ENCODE peak calls at places on chromosomes 12 and 14, in seven cellular contexts. I, V, N, C, O, L and X are unnamed samples.

GRCh38 chr12:39272934-39273770 is 169.8 kb downstream of the KIF21A start:
- DNase-seq in O (peak; percentile 17), N (peak; percentile 66), C (peak; percentile 40), V (no peak), I (peak; percentile 56), L (no peak), X (no peak)

GRCh38 chr12:52182898-52183543 is 8.8 kb downstream of the KRT80 start:
- DNase-seq in I (no peak), V (no peak), C (no peak), N (no peak), L (no peak), O (no peak), X (no peak)

GRCh38 chr12:72141381-72141780 is 130.8 kb upstream of the TRHDE start:
- DNase-seq in C (no peak), L (no peak), V (no peak), O (peak; percentile 25), N (no peak), I (peak; percentile 1), X (peak; percentile 44)

GRCh38 chr12:132279184-132279889 is 50.1 kb downstream of the GALNT9 start:
- DNase-seq in I (peak; percentile 52), L (no peak), O (no peak), V (no peak), N (no peak), C (no peak), X (no peak)

GRCh38 chr14:24605435-24606190 is 3.9 kb downstream of the GZMH start:
- DNase-seq in V (no peak), C (peak; percentile 9), I (peak; percentile 3), O (no peak), N (peak; percentile 53), L (no peak), X (peak; percentile 78)

GRCh38 chr14:95557291-95557690 is 22.4 kb downstream of the GLRX5 start:
- DNase-seq in V (no peak), I (no peak), C (no peak), N (no peak), L (no peak), O (no peak), X (no peak)

GRCh38 chr14:67413806-67414769 is 2.1 kb upstream of the PLEK2 start:
- DNase-seq in N (no peak), V (no peak), O (peak; percentile 77), I (peak; percentile 58), L (peak; percentile 74), C (no peak), X (no peak)

GRCh38 chr12:124646385-124647230 is 79.2 kb upstream of the NCOR2 start:
- DNase-seq in C (no peak), I (no peak), O (no peak), V (no peak), N (no peak), L (no peak), X (peak; percentile 67)

GRCh38 chr14:86430807-86431206 is 900.9 kb downstream of the FLRT2 start:
- DNase-seq in V (no peak), L (peak; percentile 7), N (no peak), I (no peak), C (no peak), O (peak; percentile 26), X (no peak)

GRCh38 chr12:12714276-12715001 is 2.7 kb upstream of the CDKN1B start:
- DNase-seq in I (no peak), L (no peak), C (no peak), N (peak; percentile 16), V (no peak), O (no peak), X (no peak)

GRCh38 chr12:58500399-58500798 is 419.9 kb downstream of the LRIG3 start:
- DNase-seq in V (no peak), N (no peak), O (no peak), L (no peak), C (no peak), I (no peak), X (no peak)

GRCh38 chr12:103779410-103780092 is 61.5 kb downstream of the NT5DC3 start:
- DNase-seq in L (no peak), V (no peak), C (no peak), N (no peak), I (peak; percentile 28), O (peak; percentile 18), X (no peak)

GRCh38 chr12:28937196-28937595 is 211.9 kb upstream of the FAR2 start:
- DNase-seq in V (no peak), L (peak; percentile 10), N (no peak), I (peak; percentile 39), O (no peak), C (no peak), X (no peak)

GRCh38 chr14:69619007-69619406 is 7.6 kb downstream of the SUSD6 start:
- DNase-seq in L (no peak), I (peak; percentile 42), O (no peak), C (no peak), N (no peak), V (no peak), X (no peak)

GRCh38 chr12:95634622-95635621 is 83.6 kb upstream of the USP44 start:
- DNase-seq in I (peak; percentile 17), V (no peak), L (peak; percentile 96), O (no peak), C (no peak), N (no peak), X (no peak)

GRCh38 chr14:68622856-68623255 is 170.0 kb downstream of the ZFP36L1 start:
- DNase-seq in I (no peak), O (no peak), C (no peak), V (no peak), L (no peak), N (no peak), X (no peak)

GRCh38 chr14:100370003-100370402 is 46.9 kb downstream of the SLC25A47 start:
- DNase-seq in V (no peak), L (no peak), C (no peak), O (no peak), N (no peak), I (no peak), X (no peak)

GRCh38 chr12:46131729-46132128 is 137.1 kb downstream of the SLC38A1 start:
- DNase-seq in L (no peak), N (no peak), C (no peak), O (peak; percentile 5), V (no peak), I (no peak), X (no peak)

GRCh38 chr12:126874427-126875026 is 1392.4 kb upstream of the TMEM132C start:
- DNase-seq in I (peak; percentile 39), L (no peak), V (no peak), C (peak; percentile 66), O (peak; percentile 30), N (peak; percentile 3), X (peak; percentile 73)

GRCh38 chr12:123036471-123037285 is 56.2 kb downstream of the ARL6IP4 start:
- DNase-seq in I (no peak), L (no peak), V (no peak), O (no peak), N (no peak), C (no peak), X (no peak)

GRCh38 chr12:81953541-81953940 is 194.4 kb upstream of the PPFIA2 start:
- DNase-seq in N (no peak), L (peak; percentile 14), C (no peak), I (no peak), O (no peak), V (no peak), X (no peak)

GRCh38 chr12:120463712-120464111 is 5.8 kb downstream of the SRSF9 start:
- DNase-seq in N (no peak), I (no peak), O (no peak), C (no peak), V (no peak), L (no peak), X (no peak)

GRCh38 chr12:112496493-112496892 is 77.7 kb downstream of the PTPN11 start:
- DNase-seq in O (no peak), L (no peak), N (no peak), C (no peak), V (no peak), I (no peak), X (peak; percentile 41)
- TF ChIP-seq CTCF in O (no peak), L (no peak), N (no peak), C (no peak), V (no peak), I (no peak), X (no peak)

GRCh38 chr12:30754750-30755394 is at the start of gene CAPRIN2:
- DNase-seq in N (peak; percentile 90), V (peak; percentile 83), L (peak; percentile 77), I (peak; percentile 98), C (peak; percentile 93), O (peak; percentile 92), X (peak; percentile 93)
- TF ChIP-seq CTCF in N (peak; percentile 29), V (no peak), L (peak; percentile 36), I (no peak), C (no peak), O (peak; percentile 69), X (peak; percentile 55)

DNA sequence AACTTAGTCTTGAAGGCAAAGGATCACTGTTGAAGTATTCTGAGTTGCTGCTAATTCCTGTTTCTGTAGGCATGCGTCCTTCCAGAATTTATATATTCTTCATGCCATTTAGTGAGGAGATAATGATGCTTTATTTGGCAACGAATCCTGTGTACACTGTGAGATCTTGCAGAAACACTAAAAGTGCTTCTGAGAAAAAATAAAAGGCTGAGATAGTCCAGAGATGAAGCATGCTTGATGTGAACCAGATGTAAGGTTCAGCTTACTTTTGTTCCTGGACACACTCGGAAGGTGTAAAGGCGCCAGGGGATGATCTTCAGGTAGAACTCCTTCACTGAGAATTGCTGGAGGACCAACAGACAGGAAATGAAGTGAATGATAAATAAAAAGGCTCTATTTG is 39.1 kb downstream of the AREL1 start:
- DNase-seq in L (no peak), V (no peak), O (no peak), C (no peak), I (no peak), N (no peak), X (no peak)
- TF ChIP-seq CTCF in L (no peak), V (no peak), O (no peak), C (no peak), I (no peak), N (no peak), X (no peak)

GRCh38 chr14:30657050-30657449 is 34.9 kb downstream of the SCFD1 start:
- DNase-seq in C (no peak), N (no peak), O (no peak), V (no peak), L (no peak), I (peak; percentile 82), X (no peak)

GRCh38 chr14:30655658-30656057 is 33.5 kb downstream of the SCFD1 start:
- DNase-seq in I (no peak), N (no peak), O (no peak), L (no peak), C (no peak), V (no peak), X (no peak)

GRCh38 chr14:30658645-30659044 is 36.5 kb downstream of the SCFD1 start:
- DNase-seq in I (no peak), L (no peak), N (no peak), O (no peak), V (no peak), C (no peak), X (no peak)

GRCh38 chr14:30656190-30656632 is 34.1 kb downstream of the SCFD1 start:
- DNase-seq in I (peak; percentile 47), N (peak; percentile 54), O (peak; percentile 38), L (no peak), C (peak; percentile 38), V (no peak), X (no peak)

DNA sequence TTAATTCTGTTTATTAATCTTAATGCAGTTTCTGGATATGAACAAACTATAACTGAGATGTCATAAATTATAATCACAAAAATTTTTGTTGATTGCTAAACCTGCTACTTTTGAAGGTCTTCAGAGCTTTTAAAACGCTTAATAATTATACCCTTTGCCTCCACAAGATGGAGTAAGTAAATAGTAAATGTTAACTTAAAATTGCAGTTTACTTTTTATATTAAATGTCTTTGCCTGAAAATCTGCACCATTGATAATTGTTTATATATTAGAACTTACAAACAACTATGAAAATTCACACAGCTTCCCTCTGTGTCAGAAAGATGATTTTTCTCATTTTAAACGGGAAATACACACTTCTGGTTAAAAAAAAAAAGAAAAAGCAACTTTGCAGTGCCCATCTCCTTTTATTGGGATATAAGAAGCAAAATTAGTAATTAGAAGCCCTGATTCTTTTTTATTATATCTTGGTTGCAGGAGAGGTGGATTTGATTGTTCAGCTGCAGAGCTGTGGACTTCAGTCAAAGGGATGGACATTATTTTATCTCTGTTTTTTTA is 35.6 kb downstream of the SCFD1 start:
- DNase-seq in C (no peak), N (no peak), V (no peak), I (peak; percentile 44), L (no peak), O (no peak), X (no peak)
- TF ChIP-seq CTCF in C (peak; percentile 62), N (peak; percentile 66), V (peak; percentile 13), I (peak; percentile 36), L (no peak), O (peak; percentile 71), X (peak; percentile 21)